ENCODE peak calls at places on chromosome 9, in seven cellular contexts. One of them, this sample, is unnamed.

GRCh38 chr9:14362175-14362574 is 48.2 kb upstream of the NFIB start:
- DNase-seq in Panc1: no peak
- DNase-seq in mesendoderm: no peak
- DNase-seq in CD8-positive, alpha-beta memory T cell: no peak
- DNase-seq in choroid plexus epithelial cell: no peak
- DNase-seq in fibroblast of mammary gland: peak
- DNase-seq in mucosa of descending colon: no peak
- DNase-seq in this sample: no peak

GRCh38 chr9:88657893-88658292 is 122.9 kb downstream of the NXNL2 start:
- DNase-seq in mesendoderm: no peak
- DNase-seq in CD8-positive, alpha-beta memory T cell: no peak
- DNase-seq in Panc1: no peak
- DNase-seq in mucosa of descending colon: no peak
- DNase-seq in fibroblast of mammary gland: no peak
- DNase-seq in choroid plexus epithelial cell: peak
- DNase-seq in this sample: no peak

GRCh38 chr9:79522793-79523192 is 49.0 kb upstream of the TLE4 start:
- DNase-seq in mesendoderm: no peak
- DNase-seq in fibroblast of mammary gland: no peak
- DNase-seq in choroid plexus epithelial cell: no peak
- DNase-seq in CD8-positive, alpha-beta memory T cell: no peak
- DNase-seq in Panc1: no peak
- DNase-seq in mucosa of descending colon: no peak
- DNase-seq in this sample: no peak

GRCh38 chr9:92525306-92525705 is 10.5 kb downstream of the ECM2 start:
- DNase-seq in Panc1: no peak
- DNase-seq in choroid plexus epithelial cell: no peak
- DNase-seq in fibroblast of mammary gland: peak
- DNase-seq in mucosa of descending colon: no peak
- DNase-seq in CD8-positive, alpha-beta memory T cell: no peak
- DNase-seq in mesendoderm: no peak
- DNase-seq in this sample: no peak

GRCh38 chr9:121206516-121207370 is 5.1 kb upstream of the RAB14 start:
- DNase-seq in fibroblast of mammary gland: peak
- DNase-seq in mesendoderm: no peak
- DNase-seq in CD8-positive, alpha-beta memory T cell: no peak
- DNase-seq in choroid plexus epithelial cell: peak
- DNase-seq in Panc1: no peak
- DNase-seq in mucosa of descending colon: no peak
- DNase-seq in this sample: no peak

GRCh38 chr9:38003230-38003629 is 65.8 kb downstream of the SHB start:
- DNase-seq in CD8-positive, alpha-beta memory T cell: no peak
- DNase-seq in fibroblast of mammary gland: no peak
- DNase-seq in Panc1: no peak
- DNase-seq in mucosa of descending colon: no peak
- DNase-seq in mesendoderm: no peak
- DNase-seq in choroid plexus epithelial cell: no peak
- DNase-seq in this sample: no peak

GRCh38 chr9:3508531-3509374 is 17.0 kb downstream of the RFX3 start:
- DNase-seq in Panc1: no peak
- DNase-seq in mesendoderm: peak
- DNase-seq in CD8-positive, alpha-beta memory T cell: no peak
- DNase-seq in fibroblast of mammary gland: peak
- DNase-seq in choroid plexus epithelial cell: no peak
- DNase-seq in mucosa of descending colon: no peak
- DNase-seq in this sample: no peak

GRCh38 chr9:31824860-31825259 is 559.6 kb upstream of the ACO1 start:
- DNase-seq in choroid plexus epithelial cell: no peak
- DNase-seq in fibroblast of mammary gland: no peak
- DNase-seq in CD8-positive, alpha-beta memory T cell: no peak
- DNase-seq in Panc1: no peak
- DNase-seq in mucosa of descending colon: no peak
- DNase-seq in mesendoderm: peak
- DNase-seq in this sample: no peak

GRCh38 chr9:109383356-109383755 is 62.5 kb upstream of the EPB41L4B start:
- DNase-seq in mucosa of descending colon: no peak
- DNase-seq in mesendoderm: no peak
- DNase-seq in choroid plexus epithelial cell: no peak
- DNase-seq in Panc1: no peak
- DNase-seq in fibroblast of mammary gland: no peak
- DNase-seq in CD8-positive, alpha-beta memory T cell: no peak
- DNase-seq in this sample: no peak

GRCh38 chr9:123401879-123402513 is 46.0 kb downstream of the CRB2 start:
- DNase-seq in fibroblast of mammary gland: peak
- DNase-seq in mucosa of descending colon: peak
- DNase-seq in mesendoderm: peak
- DNase-seq in CD8-positive, alpha-beta memory T cell: no peak
- DNase-seq in Panc1: peak
- DNase-seq in choroid plexus epithelial cell: peak
- DNase-seq in this sample: no peak

GRCh38 chr9:31908158-31908890 is 476.1 kb upstream of the ACO1 start:
- DNase-seq in mesendoderm: no peak
- DNase-seq in Panc1: no peak
- DNase-seq in choroid plexus epithelial cell: no peak
- DNase-seq in fibroblast of mammary gland: peak
- DNase-seq in CD8-positive, alpha-beta memory T cell: no peak
- DNase-seq in mucosa of descending colon: no peak
- DNase-seq in this sample: no peak

GRCh38 chr9:93300585-93301081 is 116.7 kb downstream of the WNK2 start:
- DNase-seq in Panc1: no peak
- DNase-seq in mucosa of descending colon: peak
- DNase-seq in choroid plexus epithelial cell: no peak
- DNase-seq in fibroblast of mammary gland: peak
- DNase-seq in CD8-positive, alpha-beta memory T cell: no peak
- DNase-seq in mesendoderm: no peak
- DNase-seq in this sample: no peak

GRCh38 chr9:38001430-38001829 is 67.6 kb downstream of the SHB start:
- DNase-seq in mesendoderm: no peak
- DNase-seq in Panc1: no peak
- DNase-seq in fibroblast of mammary gland: no peak
- DNase-seq in mucosa of descending colon: no peak
- DNase-seq in choroid plexus epithelial cell: no peak
- DNase-seq in CD8-positive, alpha-beta memory T cell: no peak
- DNase-seq in this sample: no peak

GRCh38 chr9:88378317-88378716 is 9.9 kb upstream of the SPIN1 start:
- DNase-seq in choroid plexus epithelial cell: peak
- DNase-seq in CD8-positive, alpha-beta memory T cell: no peak
- DNase-seq in mucosa of descending colon: no peak
- DNase-seq in fibroblast of mammary gland: peak
- DNase-seq in mesendoderm: peak
- DNase-seq in Panc1: no peak
- DNase-seq in this sample: no peak

GRCh38 chr9:90142580-90142979 is 500.0 kb downstream of the DIRAS2 start:
- DNase-seq in mucosa of descending colon: peak
- DNase-seq in mesendoderm: peak
- DNase-seq in Panc1: no peak
- DNase-seq in fibroblast of mammary gland: peak
- DNase-seq in CD8-positive, alpha-beta memory T cell: peak
- DNase-seq in choroid plexus epithelial cell: peak
- DNase-seq in this sample: peak

GRCh38 chr9:34782372-34782771 is 72.4 kb upstream of the CCL21 start:
- DNase-seq in fibroblast of mammary gland: no peak
- DNase-seq in CD8-positive, alpha-beta memory T cell: no peak
- DNase-seq in choroid plexus epithelial cell: no peak
- DNase-seq in mesendoderm: no peak
- DNase-seq in mucosa of descending colon: no peak
- DNase-seq in Panc1: no peak
- DNase-seq in this sample: no peak

GRCh38 chr9:33287087-33287490 is 3.2 kb upstream of the NFX1 start:
- DNase-seq in Panc1: no peak
- DNase-seq in choroid plexus epithelial cell: peak
- DNase-seq in mesendoderm: peak
- DNase-seq in mucosa of descending colon: peak
- DNase-seq in CD8-positive, alpha-beta memory T cell: peak
- DNase-seq in fibroblast of mammary gland: peak
- DNase-seq in this sample: peak

GRCh38 chr9:88258587-88258986 is 120.3 kb upstream of the SPATA31C2 start:
- DNase-seq in fibroblast of mammary gland: peak
- DNase-seq in Panc1: no peak
- DNase-seq in choroid plexus epithelial cell: no peak
- DNase-seq in mucosa of descending colon: no peak
- DNase-seq in CD8-positive, alpha-beta memory T cell: no peak
- DNase-seq in mesendoderm: no peak
- DNase-seq in this sample: peak

GRCh38 chr9:109010676-109011655 is 2.3 kb downstream of the CTNNAL1 start:
- DNase-seq in mesendoderm: no peak
- DNase-seq in mucosa of descending colon: peak
- DNase-seq in Panc1: no peak
- DNase-seq in CD8-positive, alpha-beta memory T cell: peak
- DNase-seq in choroid plexus epithelial cell: peak
- DNase-seq in fibroblast of mammary gland: peak
- DNase-seq in this sample: no peak

GRCh38 chr9:20558609-20559016 is 63.7 kb downstream of the MLLT3 start:
- DNase-seq in mucosa of descending colon: no peak
- DNase-seq in mesendoderm: peak
- DNase-seq in fibroblast of mammary gland: peak
- DNase-seq in choroid plexus epithelial cell: peak
- DNase-seq in Panc1: no peak
- DNase-seq in CD8-positive, alpha-beta memory T cell: no peak
- DNase-seq in this sample: no peak

GRCh38 chr9:131839281-131840084 is 99.6 kb upstream of the RAPGEF1 start:
- DNase-seq in mesendoderm: no peak
- DNase-seq in Panc1: peak
- DNase-seq in CD8-positive, alpha-beta memory T cell: peak
- DNase-seq in choroid plexus epithelial cell: peak
- DNase-seq in mucosa of descending colon: peak
- DNase-seq in fibroblast of mammary gland: peak
- DNase-seq in this sample: no peak

GRCh38 chr9:75239176-75239575 is 150.9 kb downstream of the OSTF1 start:
- DNase-seq in choroid plexus epithelial cell: peak
- DNase-seq in CD8-positive, alpha-beta memory T cell: no peak
- DNase-seq in fibroblast of mammary gland: peak
- DNase-seq in mesendoderm: no peak
- DNase-seq in mucosa of descending colon: no peak
- DNase-seq in Panc1: no peak
- DNase-seq in this sample: peak

GRCh38 chr9:83959061-83959460 is 21.0 kb downstream of the HNRNPK start:
- DNase-seq in fibroblast of mammary gland: peak
- DNase-seq in mesendoderm: no peak
- DNase-seq in choroid plexus epithelial cell: peak
- DNase-seq in Panc1: no peak
- DNase-seq in mucosa of descending colon: no peak
- DNase-seq in CD8-positive, alpha-beta memory T cell: no peak
- DNase-seq in this sample: no peak

GRCh38 chr9:109409998-109410397 is 88.1 kb downstream of the PTPN3 start:
- DNase-seq in choroid plexus epithelial cell: no peak
- DNase-seq in Panc1: no peak
- DNase-seq in mesendoderm: peak
- DNase-seq in fibroblast of mammary gland: no peak
- DNase-seq in CD8-positive, alpha-beta memory T cell: no peak
- DNase-seq in mucosa of descending colon: no peak
- DNase-seq in this sample: no peak

GRCh38 chr9:79154806-79155205 is 417.0 kb upstream of the TLE4 start:
- DNase-seq in CD8-positive, alpha-beta memory T cell: no peak
- DNase-seq in Panc1: no peak
- DNase-seq in fibroblast of mammary gland: peak
- DNase-seq in mucosa of descending colon: no peak
- DNase-seq in mesendoderm: no peak
- DNase-seq in choroid plexus epithelial cell: peak
- DNase-seq in this sample: no peak

GRCh38 chr9:127034691-127035090 is 87.7 kb downstream of the ANGPTL2 start:
- DNase-seq in Panc1: no peak
- DNase-seq in CD8-positive, alpha-beta memory T cell: no peak
- DNase-seq in choroid plexus epithelial cell: no peak
- DNase-seq in mucosa of descending colon: no peak
- DNase-seq in fibroblast of mammary gland: no peak
- DNase-seq in mesendoderm: no peak
- DNase-seq in this sample: no peak

GRCh38 chr9:127035948-127036347 is 86.5 kb downstream of the ANGPTL2 start:
- DNase-seq in CD8-positive, alpha-beta memory T cell: no peak
- DNase-seq in mesendoderm: no peak
- DNase-seq in fibroblast of mammary gland: peak
- DNase-seq in choroid plexus epithelial cell: peak
- DNase-seq in Panc1: no peak
- DNase-seq in mucosa of descending colon: no peak
- DNase-seq in this sample: no peak

GRCh38 chr9:127035423-127035822 is 87.0 kb downstream of the ANGPTL2 start:
- DNase-seq in fibroblast of mammary gland: peak
- DNase-seq in mucosa of descending colon: peak
- DNase-seq in CD8-positive, alpha-beta memory T cell: no peak
- DNase-seq in choroid plexus epithelial cell: peak
- DNase-seq in mesendoderm: no peak
- DNase-seq in Panc1: no peak
- DNase-seq in this sample: no peak

GRCh38 chr9:127038531-127038930 is 83.9 kb downstream of the ANGPTL2 start:
- DNase-seq in choroid plexus epithelial cell: no peak
- DNase-seq in CD8-positive, alpha-beta memory T cell: no peak
- DNase-seq in mucosa of descending colon: no peak
- DNase-seq in fibroblast of mammary gland: no peak
- DNase-seq in Panc1: no peak
- DNase-seq in mesendoderm: no peak
- DNase-seq in this sample: no peak

GRCh38 chr9:127036437-127036836 is 86.0 kb downstream of the ANGPTL2 start:
- DNase-seq in Panc1: no peak
- DNase-seq in CD8-positive, alpha-beta memory T cell: no peak
- DNase-seq in mucosa of descending colon: no peak
- DNase-seq in choroid plexus epithelial cell: no peak
- DNase-seq in mesendoderm: no peak
- DNase-seq in fibroblast of mammary gland: peak
- DNase-seq in this sample: no peak
- H3K4me3 ChIP-seq in Panc1: no peak
- H3K4me3 ChIP-seq in CD8-positive, alpha-beta memory T cell: no peak
- H3K4me3 ChIP-seq in mucosa of descending colon: no peak
- H3K4me3 ChIP-seq in choroid plexus epithelial cell: no peak
- H3K4me3 ChIP-seq in mesendoderm: no peak
- H3K4me3 ChIP-seq in fibroblast of mammary gland: no peak
- H3K4me3 ChIP-seq in this sample: no peak

GRCh38 chr9:2354216-2354615 is 267.4 kb upstream of the VLDLR start:
- DNase-seq in fibroblast of mammary gland: no peak
- DNase-seq in CD8-positive, alpha-beta memory T cell: no peak
- DNase-seq in mucosa of descending colon: no peak
- DNase-seq in mesendoderm: no peak
- DNase-seq in choroid plexus epithelial cell: no peak
- DNase-seq in Panc1: no peak
- DNase-seq in this sample: no peak
- H3K4me3 ChIP-seq in fibroblast of mammary gland: no peak
- H3K4me3 ChIP-seq in CD8-positive, alpha-beta memory T cell: no peak
- H3K4me3 ChIP-seq in mucosa of descending colon: no peak
- H3K4me3 ChIP-seq in mesendoderm: no peak
- H3K4me3 ChIP-seq in choroid plexus epithelial cell: no peak
- H3K4me3 ChIP-seq in Panc1: no peak
- H3K4me3 ChIP-seq in this sample: no peak

DNA sequence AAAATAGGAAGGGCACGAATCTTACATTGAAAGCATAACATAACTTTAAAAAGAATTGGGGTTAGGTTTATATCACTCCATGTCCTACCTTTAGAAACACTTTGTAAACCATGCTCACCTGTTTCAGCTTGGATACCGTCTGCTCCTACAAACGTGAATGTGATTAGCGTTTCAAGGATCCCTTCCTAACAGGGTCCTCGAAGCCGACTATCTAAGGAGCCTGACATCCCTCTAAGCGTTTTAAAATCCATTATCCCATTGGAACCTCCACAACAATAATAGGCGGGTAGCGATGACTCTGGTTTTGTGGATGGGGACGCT is 1.0 kb downstream of the SVEP1 start:
- DNase-seq in Panc1: no peak
- DNase-seq in choroid plexus epithelial cell: no peak
- DNase-seq in fibroblast of mammary gland: no peak
- DNase-seq in CD8-positive, alpha-beta memory T cell: no peak
- DNase-seq in mucosa of descending colon: no peak
- DNase-seq in mesendoderm: no peak
- DNase-seq in this sample: no peak
- H3K4me3 ChIP-seq in Panc1: no peak
- H3K4me3 ChIP-seq in choroid plexus epithelial cell: peak
- H3K4me3 ChIP-seq in fibroblast of mammary gland: peak
- H3K4me3 ChIP-seq in CD8-positive, alpha-beta memory T cell: no peak
- H3K4me3 ChIP-seq in mucosa of descending colon: no peak
- H3K4me3 ChIP-seq in mesendoderm: no peak
- H3K4me3 ChIP-seq in this sample: peak

GRCh38 chr9:129258124-129258822 is 80.2 kb upstream of the IER5L start:
- DNase-seq in CD8-positive, alpha-beta memory T cell: peak
- DNase-seq in mesendoderm: peak
- DNase-seq in mucosa of descending colon: peak
- DNase-seq in Panc1: peak
- DNase-seq in choroid plexus epithelial cell: peak
- DNase-seq in fibroblast of mammary gland: peak
- DNase-seq in this sample: peak
- H3K4me3 ChIP-seq in CD8-positive, alpha-beta memory T cell: peak
- H3K4me3 ChIP-seq in mesendoderm: no peak
- H3K4me3 ChIP-seq in mucosa of descending colon: no peak
- H3K4me3 ChIP-seq in Panc1: peak
- H3K4me3 ChIP-seq in choroid plexus epithelial cell: peak
- H3K4me3 ChIP-seq in fibroblast of mammary gland: peak
- H3K4me3 ChIP-seq in this sample: peak